ENCODE peak calls at places on chromosomes 7 and 10, in six cellular contexts. M is transverse colon, W is left ventricle myocardium inferior, U is cardiac fibroblast, C is A549, N is choroid plexus epithelial cell. E is an unnamed sample.

GRCh38 chr10:92969151-92969550 is 91.4 kb upstream of the CYP26C1 start:
- DNase-seq in M (no peak), W (no peak), U (peak; percentile 56), N (no peak), C (no peak), E (no peak)

GRCh38 chr7:138785587-138786437 is 12.0 kb upstream of the TMEM213 start:
- DNase-seq in M (no peak), N (peak; percentile 38), U (peak; percentile 42), W (no peak), C (peak; percentile 44), E (peak; percentile 9)

GRCh38 chr10:49520122-49520775 is 18.7 kb downstream of the ERCC6 start:
- DNase-seq in C (no peak), W (no peak), M (no peak), N (no peak), U (no peak), E (no peak)

GRCh38 chr7:119761776-119762175 is 511.2 kb upstream of the KCND2 start:
- DNase-seq in N (peak; percentile 2), W (no peak), M (no peak), U (peak; percentile 60), C (no peak), E (no peak)

GRCh38 chr7:12692035-12692434 is 4.6 kb downstream of the ARL4A start:
- DNase-seq in C (no peak), M (no peak), U (no peak), W (no peak), N (no peak), E (no peak)

GRCh38 chr10:16989826-16990293 is 139.8 kb downstream of the CUBN start:
- DNase-seq in C (no peak), W (no peak), U (no peak), N (no peak), M (no peak), E (no peak)

GRCh38 chr7:103879411-103879810 is 110.0 kb downstream of the RELN start:
- DNase-seq in U (no peak), C (no peak), W (no peak), N (no peak), M (no peak), E (no peak)

GRCh38 chr7:128266891-128267839 is 26.1 kb downstream of the LEP start:
- DNase-seq in N (peak; percentile 62), C (no peak), U (peak; percentile 59), W (peak; percentile 54), M (peak; percentile 43), E (peak; percentile 83)

GRCh38 chr10:102247724-102248123 is 2.4 kb downstream of the GBF1 start:
- DNase-seq in N (peak; percentile 28), M (no peak), U (no peak), C (no peak), W (no peak), E (no peak)

GRCh38 chr10:77887631-77888355 is 38.8 kb downstream of the DLG5 start:
- DNase-seq in M (no peak), U (peak; percentile 15), W (no peak), C (no peak), N (peak; percentile 23), E (no peak)

GRCh38 chr10:114083040-114083439 is 39.4 kb downstream of the ADRB1 start:
- DNase-seq in C (no peak), N (no peak), U (no peak), W (no peak), M (no peak), E (no peak)

GRCh38 chr10:114084225-114084624 is 40.6 kb downstream of the ADRB1 start:
- DNase-seq in C (no peak), N (no peak), M (no peak), U (no peak), W (no peak), E (no peak)

GRCh38 chr10:114087255-114087654 is 43.6 kb downstream of the ADRB1 start:
- DNase-seq in C (no peak), U (no peak), M (no peak), N (no peak), W (no peak), E (no peak)

GRCh38 chr10:114081911-114082583 is 38.4 kb downstream of the ADRB1 start:
- DNase-seq in W (no peak), M (no peak), C (no peak), U (no peak), N (no peak), E (peak; percentile 38)

GRCh38 chr10:114087655-114088054 is 44.0 kb downstream of the ADRB1 start:
- DNase-seq in C (no peak), U (no peak), M (no peak), W (no peak), N (no peak), E (no peak)
- TF ChIP-seq CTCF in C (no peak), U (no peak), M (no peak), W (peak; percentile 27), N (peak; percentile 29), E (no peak)

GRCh38 chr7:146591976-146592375 is 475.4 kb downstream of the CNTNAP2 start:
- DNase-seq in M (no peak), N (no peak), U (no peak), C (no peak), W (no peak), E (no peak)
- H3K4me3 ChIP-seq in M (no peak overlapping the region), N (no peak overlapping the region), U (no peak overlapping the region), C (no peak overlapping the region), W (no peak overlapping the region), E (no peak overlapping the region)

GRCh38 chr10:83764681-83765080 is 374.6 kb upstream of the GHITM start:
- DNase-seq in M (no peak), U (peak; percentile 82), N (peak; percentile 1), W (no peak), C (no peak), E (peak; percentile 37)
- TF ChIP-seq CTCF in M (no peak), U (no peak), N (no peak), W (no peak), C (no peak), E (no peak)

GRCh38 chr10:58995058-58995596 is 181.3 kb upstream of the PHYHIPL start:
- DNase-seq in C (no peak), N (no peak), M (no peak), U (no peak), W (no peak), E (no peak)
- H3K4me3 ChIP-seq in C (peak overlapping the region; percentile 10), N (no peak overlapping the region), M (no peak overlapping the region), U (no peak overlapping the region), W (no peak overlapping the region), E (no peak overlapping the region)

GRCh38 chr10:124324856-124325657 is 93.7 kb downstream of the OAT start:
- DNase-seq in C (no peak), U (no peak), N (no peak), W (no peak), M (no peak), E (no peak)

GRCh38 chr10:124324451-124324850 is 94.3 kb downstream of the OAT start:
- DNase-seq in M (no peak), W (no peak), C (no peak), U (no peak), N (no peak), E (no peak)

GRCh38 chr10:124323806-124324205 is 94.9 kb downstream of the OAT start:
- DNase-seq in W (no peak), M (no peak), U (no peak), N (no peak), C (no peak), E (no peak)

GRCh38 chr10:124325658-124325965 is 93.1 kb downstream of the OAT start:
- DNase-seq in N (no peak), C (no peak), W (no peak), M (no peak), U (no peak), E (no peak)

DNA sequence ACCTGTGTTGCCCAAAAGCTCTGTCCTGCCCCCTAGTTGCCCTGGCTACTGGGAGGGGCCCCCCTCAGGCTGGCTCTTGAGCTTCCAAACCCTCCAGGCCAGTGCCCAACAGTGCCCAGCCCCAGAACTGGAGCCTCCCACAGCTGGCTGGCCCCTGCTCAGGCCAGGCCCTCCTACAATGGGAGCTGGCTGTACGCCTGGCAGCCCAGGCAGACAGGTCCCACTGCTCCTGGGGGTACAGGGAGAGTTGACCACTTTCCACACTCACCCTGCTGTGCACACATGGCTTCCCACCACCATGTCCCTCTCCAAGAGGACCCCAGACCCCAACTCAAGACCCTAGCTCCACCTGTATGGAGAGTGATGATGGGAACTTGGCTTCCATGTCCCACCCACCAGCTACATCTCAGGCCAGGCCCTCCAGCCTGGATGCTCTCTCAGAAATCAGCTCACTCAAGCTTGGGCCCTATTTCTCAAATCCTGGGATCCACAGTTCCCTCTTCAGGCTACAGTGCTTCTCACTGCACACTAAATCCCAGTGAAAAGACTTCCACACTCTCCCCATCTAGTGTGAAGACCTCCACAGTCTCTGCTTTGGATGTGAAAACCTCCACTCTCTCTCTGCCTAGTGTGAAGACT is 92.6 kb downstream of the OAT start:
- DNase-seq in U (no peak), M (no peak), N (no peak), W (no peak), C (no peak), E (no peak)
- TF ChIP-seq CTCF in U (no peak), M (no peak), N (no peak), W (no peak), C (no peak), E (no peak)

GRCh38 chr7:142811154-142811737 is 40.5 kb downstream of the PRSS2 start:
- DNase-seq in C (peak; percentile 50), U (peak; percentile 72), W (no peak), M (no peak), N (peak; percentile 71), E (peak; percentile 40)

GRCh38 chr7:142808802-142809583 is 38.2 kb downstream of the PRSS2 start:
- DNase-seq in M (peak; percentile 77), C (no peak), W (no peak), U (peak; percentile 33), N (no peak), E (peak; percentile 59)

GRCh38 chr7:142808461-142808801 is 37.7 kb downstream of the PRSS2 start:
- DNase-seq in C (no peak), M (no peak), W (no peak), U (no peak), N (no peak), E (no peak)

GRCh38 chr7:142807855-142808460 is 37.2 kb downstream of the PRSS2 start:
- DNase-seq in W (no peak), C (no peak), U (peak; percentile 69), N (peak; percentile 47), M (no peak), E (peak; percentile 67)

GRCh38 chr7:142809671-142810070 is 38.9 kb downstream of the PRSS2 start:
- DNase-seq in M (no peak), C (no peak), W (no peak), U (no peak), N (no peak), E (no peak)
- H3K4me3 ChIP-seq in M (no peak overlapping the region), C (no peak overlapping the region), W (no peak overlapping the region), U (no peak overlapping the region), N (no peak overlapping the region), E (no peak overlapping the region)

GRCh38 chr7:66771795-66772194 is 31.3 kb downstream of the RABGEF1 start:
- DNase-seq in M (no peak), W (no peak), N (no peak), U (no peak), C (no peak), E (no peak)

GRCh38 chr7:66768865-66769832 is 28.6 kb downstream of the RABGEF1 start:
- DNase-seq in W (no peak), C (no peak), M (no peak), N (peak; percentile 17), U (no peak), E (no peak)

GRCh38 chr7:66769833-66770512 is 29.4 kb downstream of the RABGEF1 start:
- DNase-seq in W (no peak), C (no peak), U (peak; percentile 18), M (no peak), N (peak; percentile 67), E (no peak)

GRCh38 chr7:66766041-66766440 is 25.5 kb downstream of the RABGEF1 start:
- DNase-seq in N (no peak), M (no peak), C (no peak), W (no peak), U (no peak), E (no peak)
- TF ChIP-seq CTCF in N (no peak), M (no peak), C (no peak), W (no peak), U (no peak), E (no peak)

GRCh38 chr7:100641860-100642533 is 645 bp upstream of the TFR2 start:
- DNase-seq in N (no peak), C (no peak), M (no peak), W (no peak), U (no peak), E (no peak)
- H3K4me3 ChIP-seq in N (no peak overlapping the region), C (no peak overlapping the region), M (no peak overlapping the region), W (no peak overlapping the region), U (no peak overlapping the region), E (no peak overlapping the region)